ENCODE peak calls at places on chromosomes 16 and 17, in nine cellular contexts. Z is AG09309; G is brain microvascular endothelial cell; O is adrenal gland; R is effector memory CD4-positive, alpha-beta T cell; U is HFF-Myc; E is ovary; M is A549; H is choroid plexus epithelial cell. Q is an unnamed sample.

GRCh38 chr17:8563981-8564602 is 66.4 kb downstream of the MYH10 start:
- DNase-seq in R (no peak), M (no peak), O (no peak), Z (peak; percentile 29), G (no peak), H (no peak), U (peak; percentile 45), E (no peak), Q (peak; percentile 68)

GRCh38 chr17:1684307-1685189 is at the start of gene PRPF8:
- DNase-seq in Z (peak; percentile 91), O (peak; percentile 99), U (peak; percentile 92), E (peak; percentile 99), M (peak; percentile 99), G (peak; percentile 98), H (peak; percentile 99), R (peak; percentile 97), Q (peak; percentile 97)

GRCh38 chr16:4411684-4412083 is 4.7 kb downstream of the CORO7 start:
- DNase-seq in R (no peak), U (no peak), E (peak; percentile 84), O (no peak), H (peak; percentile 37), G (no peak), M (no peak), Z (no peak), Q (no peak)

GRCh38 chr17:50203589-50204345 is 2.3 kb upstream of the COL1A1 start:
- DNase-seq in R (no peak), Z (peak; percentile 99), E (peak; percentile 60), O (no peak), M (no peak), G (peak; percentile 75), H (peak; percentile 62), U (peak; percentile 91), Q (peak; percentile 98)

GRCh38 chr17:82292251-82293154 is 19.0 kb upstream of the CSNK1D start:
- DNase-seq in M (peak; percentile 99), O (peak; percentile 99), G (peak; percentile 99), Z (peak; percentile 92), H (peak; percentile 99), U (peak; percentile 98), R (peak; percentile 90), E (peak; percentile 96), Q (peak; percentile 98)

GRCh38 chr17:44489581-44489980 is 13.6 kb downstream of the GPATCH8 start:
- DNase-seq in M (no peak), E (no peak), O (no peak), R (no peak), U (no peak), Z (no peak), G (no peak), H (no peak), Q (no peak)

GRCh38 chr17:40148527-40148926 is 8.2 kb downstream of the CASC3 start:
- DNase-seq in E (no peak), Z (no peak), U (no peak), M (no peak), O (no peak), G (no peak), H (no peak), R (no peak), Q (no peak)

GRCh38 chr17:15406081-15406480 is 61.3 kb downstream of the CDRT4 start:
- DNase-seq in U (no peak), E (no peak), Z (no peak), G (no peak), R (no peak), O (no peak), M (no peak), H (no peak), Q (no peak)

GRCh38 chr17:31515226-31515759 is 123.8 kb downstream of the RAB11FIP4 start:
- DNase-seq in R (no peak), U (no peak), G (no peak), O (no peak), H (no peak), E (no peak), M (no peak), Z (no peak), Q (no peak)

GRCh38 chr17:29066603-29067002 is 23.7 kb downstream of the PIPOX start:
- DNase-seq in Z (no peak), M (no peak), U (no peak), O (no peak), E (no peak), H (no peak), G (no peak), R (no peak), Q (no peak)

GRCh38 chr16:2081201-2081600 is 33.4 kb downstream of the TSC2 start:
- DNase-seq in E (no peak), O (no peak), R (no peak), U (no peak), G (no peak), M (no peak), H (no peak), Z (no peak), Q (no peak)

GRCh38 chr17:67139784-67140665 is 95.7 kb downstream of the CACNG1 start:
- DNase-seq in E (no peak), Z (no peak), R (no peak), U (no peak), O (peak; percentile 26), M (peak; percentile 31), H (peak; percentile 74), G (no peak), Q (peak; percentile 39)

GRCh38 chr17:57357830-57358426 is 101.6 kb downstream of the MSI2 start:
- DNase-seq in M (no peak), H (no peak), U (no peak), O (no peak), Z (no peak), E (no peak), G (no peak), R (no peak), Q (no peak)

GRCh38 chr17:57356722-57357391 is 100.5 kb downstream of the MSI2 start:
- DNase-seq in R (no peak), H (peak; percentile 28), O (no peak), M (no peak), Z (no peak), E (no peak), G (no peak), U (no peak), Q (no peak)

GRCh38 chr17:57355090-57355859 is 99.0 kb downstream of the MSI2 start:
- DNase-seq in R (no peak), E (no peak), G (no peak), M (no peak), Z (no peak), U (no peak), O (peak; percentile 47), H (peak; percentile 58), Q (no peak)

GRCh38 chr17:57356153-57356721 is 99.9 kb downstream of the MSI2 start:
- DNase-seq in G (no peak), R (no peak), H (no peak), E (no peak), U (no peak), O (peak; percentile 32), M (no peak), Z (no peak), Q (no peak)

GRCh38 chr17:57357392-57357784 is 101.1 kb downstream of the MSI2 start:
- DNase-seq in O (peak; percentile 95), R (no peak), M (no peak), G (no peak), U (no peak), E (peak; percentile 68), H (no peak), Z (no peak), Q (no peak)
- H3K4me3 ChIP-seq in O (no peak overlapping the region), R (no peak overlapping the region), M (no peak overlapping the region), G (no peak overlapping the region), U (no peak overlapping the region), E (no peak overlapping the region), H (no peak overlapping the region), Z (no peak overlapping the region), Q (no peak overlapping the region)

DNA sequence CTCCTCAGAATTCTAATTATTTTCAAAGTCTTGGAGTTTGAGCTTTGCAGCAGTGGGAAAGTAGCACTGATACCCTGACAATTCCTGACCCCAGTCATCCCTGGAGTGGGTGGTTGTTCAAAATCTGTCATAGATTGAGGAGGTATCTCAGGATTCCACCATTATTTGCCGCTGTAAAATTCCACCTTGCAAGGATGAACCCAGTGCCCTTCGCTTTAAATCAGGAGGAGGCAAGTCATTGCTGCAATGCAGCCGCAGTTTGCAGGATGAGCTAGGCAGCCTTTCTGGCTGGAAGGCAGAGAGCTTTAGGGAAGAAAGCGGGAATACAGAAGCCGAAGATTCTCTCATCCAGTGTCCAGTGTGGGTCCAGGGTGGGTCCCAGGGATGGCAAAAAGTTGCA is 296.9 kb downstream of the RBFOX1 start:
- DNase-seq in H (no peak), O (no peak), E (no peak), Z (no peak), R (no peak), M (no peak), U (no peak), G (no peak), Q (no peak)
- H3K4me3 ChIP-seq in H (no peak overlapping the region), O (no peak overlapping the region), E (no peak overlapping the region), Z (no peak overlapping the region), R (no peak overlapping the region), M (no peak overlapping the region), U (no peak overlapping the region), G (no peak overlapping the region), Q (no peak overlapping the region)

DNA sequence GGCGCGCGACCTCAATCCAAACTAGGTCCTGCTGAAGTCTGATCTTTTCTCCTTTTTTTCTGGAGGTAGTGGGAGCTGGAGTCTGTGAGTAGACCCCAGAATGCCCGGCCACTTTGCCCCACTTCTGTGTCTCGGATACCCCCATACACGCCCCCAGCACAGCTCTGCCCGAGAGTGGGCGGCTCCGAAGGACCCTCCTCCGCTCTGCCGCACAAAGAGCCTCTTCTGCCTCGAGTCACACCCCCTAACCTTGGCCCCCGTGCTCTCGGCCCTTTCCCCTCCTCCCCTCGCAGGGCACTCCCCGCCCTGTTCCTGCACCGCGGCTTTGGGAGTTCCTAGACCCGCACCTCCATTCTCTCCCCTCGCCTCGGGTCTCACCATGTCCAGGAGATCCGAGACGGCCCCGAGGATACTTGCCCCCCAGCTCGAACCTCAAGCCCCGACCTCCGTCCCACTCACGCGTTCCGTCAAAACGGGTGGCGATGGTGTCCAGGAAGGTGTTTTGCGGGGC is 476 bp downstream of the KCNH4 start:
- DNase-seq in U (no peak), G (no peak), R (no peak), E (no peak), M (no peak), O (no peak), H (no peak), Z (no peak), Q (no peak)
- H3K4me3 ChIP-seq in U (peak overlapping the region; percentile 11), G (no peak overlapping the region), R (peak overlapping the region; percentile 53), E (peak overlapping the region; percentile 19), M (peak overlapping the region; percentile 54), O (no peak overlapping the region), H (no peak overlapping the region), Z (no peak overlapping the region), Q (no peak overlapping the region)

DNA sequence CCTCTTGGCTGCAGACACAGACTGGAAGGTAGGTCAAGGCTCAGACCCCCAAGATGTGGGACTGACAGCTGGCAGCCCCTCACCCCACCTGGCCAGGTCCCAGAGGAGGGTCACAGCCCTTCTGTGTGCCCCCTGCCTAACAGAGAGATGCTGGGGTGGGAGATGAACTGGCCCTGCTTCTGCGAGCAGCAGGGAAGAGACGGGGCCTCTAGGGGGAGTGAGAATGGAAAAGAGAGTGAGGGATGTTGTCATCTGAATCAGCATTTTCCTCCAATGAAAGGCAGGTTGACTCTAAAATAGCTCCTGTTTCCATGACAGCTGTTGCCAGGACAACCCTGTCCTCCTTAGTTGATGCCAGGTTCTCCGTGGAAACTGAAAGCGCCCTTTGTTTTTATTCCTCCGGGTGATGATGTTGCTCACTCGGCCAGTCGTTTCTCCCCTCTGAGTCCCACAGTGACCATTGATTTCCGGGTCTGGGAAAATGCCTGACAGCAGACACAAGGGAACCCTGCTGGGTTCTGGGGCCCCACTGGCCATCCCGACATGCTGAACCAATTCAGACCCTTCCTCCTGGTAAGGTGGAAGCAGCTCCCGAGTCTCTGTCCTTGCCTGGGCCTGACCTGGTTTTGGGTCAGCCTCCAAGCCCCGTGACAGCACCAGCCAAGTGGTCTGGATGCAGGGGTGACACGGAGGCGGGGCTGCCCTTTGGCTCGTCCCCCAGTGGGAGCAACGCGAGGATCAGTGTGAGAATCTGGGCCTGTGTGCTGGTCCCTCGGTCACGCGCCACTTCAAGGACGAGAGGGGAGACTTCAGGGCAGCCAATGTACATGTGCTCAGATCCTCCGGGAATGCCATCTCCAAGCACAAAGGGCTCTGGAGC is 4.7 kb upstream of the NDRG4 start:
- DNase-seq in E (peak; percentile 49), M (peak; percentile 92), H (peak; percentile 99), Z (peak; percentile 83), R (peak; percentile 54), G (peak; percentile 100), U (peak; percentile 91), O (peak; percentile 91), Q (peak; percentile 98)
- H3K4me3 ChIP-seq in E (no peak overlapping the region), M (no peak overlapping the region), H (peak overlapping the region; percentile 35), Z (no peak overlapping the region), R (no peak overlapping the region), G (peak overlapping the region; percentile 33), U (no peak overlapping the region), O (no peak overlapping the region), Q (peak overlapping the region; percentile 25)